ENCODE peak calls at places on chromosomes 7 and 10, in six cellular contexts. B is brain microvascular endothelial cell, T is cardiac fibroblast, I is psoas muscle, U is nephron progenitor cell, O is AG09319. C is an unnamed sample.

GRCh38 chr7:88040694-88041093 is 106.6 kb downstream of the ADAM22 start:
- DNase-seq in B (no peak), T (peak; percentile 9), I (no peak), U (no peak), O (no peak), C (no peak)

GRCh38 chr7:25820432-25821040 is 331.5 kb upstream of the NFE2L3 start:
- DNase-seq in B (no peak), T (peak; percentile 26), I (no peak), U (no peak), O (no peak), C (no peak)

GRCh38 chr7:96311967-96312366 is 9.9 kb downstream of the SLC25A13 start:
- DNase-seq in B (no peak), T (peak; percentile 56), I (peak; percentile 69), U (no peak), O (no peak), C (no peak)

GRCh38 chr7:154953006-154953684 is 49.8 kb downstream of the PAXIP1 start:
- DNase-seq in B (peak; percentile 12), T (peak; percentile 64), I (peak; percentile 72), U (peak; percentile 70), O (peak; percentile 5), C (no peak)

GRCh38 chr7:76300210-76300731 is 2.2 kb upstream of the HSPB1 start:
- DNase-seq in B (peak; percentile 57), T (peak; percentile 93), I (no peak), U (no peak), O (no peak), C (no peak)

GRCh38 chr7:77498659-77499379 is 38.3 kb upstream of the PTPN12 start:
- DNase-seq in B (no peak), T (no peak), I (no peak), U (no peak), O (no peak), C (no peak)

GRCh38 chr10:91528768-91529167 is 104.1 kb downstream of the PPP1R3C start:
- DNase-seq in B (no peak), T (no peak), I (no peak), U (no peak), O (no peak), C (no peak)

GRCh38 chr7:40432046-40432445 is 297.2 kb downstream of the SUGCT start:
- DNase-seq in B (no peak), T (no peak), I (no peak), U (no peak), O (no peak), C (no peak)

GRCh38 chr7:27159278-27160146 is 3.0 kb upstream of the HOXA7 start:
- DNase-seq in B (no peak), T (no peak), I (peak; percentile 26), U (peak; percentile 29), O (no peak), C (peak; percentile 64)

GRCh38 chr7:12715372-12716133 is 28.1 kb downstream of the ARL4A start:
- DNase-seq in B (peak; percentile 96), T (peak; percentile 99), I (peak; percentile 69), U (peak; percentile 23), O (peak; percentile 83), C (no peak)

GRCh38 chr10:9096288-9096687 is 1041.8 kb downstream of the GATA3 start:
- DNase-seq in B (no peak), T (no peak), I (no peak), U (no peak), O (no peak), C (no peak)

GRCh38 chr10:123967626-123968243 is 76.1 kb upstream of the CPXM2 start:
- DNase-seq in B (peak; percentile 45), T (peak; percentile 53), I (peak; percentile 83), U (peak; percentile 90), O (peak; percentile 40), C (no peak)

GRCh38 chr7:1241510-1242128 is 8.9 kb downstream of the UNCX start:
- DNase-seq in B (no peak), T (no peak), I (peak; percentile 23), U (peak; percentile 37), O (no peak), C (peak; percentile 74)

GRCh38 chr7:128829391-128830166 is 627 bp upstream of the FLNC start:
- DNase-seq in B (peak; percentile 71), T (peak; percentile 39), I (peak; percentile 86), U (peak; percentile 21), O (no peak), C (no peak)
- TF ChIP-seq CTCF in B (no peak), T (no peak), I (no peak), U (no peak), O (no peak), C (no peak)

GRCh38 chr7:151244156-151244870 is 4.2 kb downstream of the SMARCD3 start:
- DNase-seq in B (peak; percentile 52), T (peak; percentile 68), I (peak; percentile 64), U (peak; percentile 68), O (no peak), C (no peak)

GRCh38 chr7:151246161-151247015 is 2.1 kb downstream of the SMARCD3 start:
- DNase-seq in B (no peak), T (no peak), I (no peak), U (peak; percentile 16), O (no peak), C (no peak)

GRCh38 chr7:151247016-151247580 is 1.4 kb downstream of the SMARCD3 start:
- DNase-seq in B (no peak), T (no peak), I (peak; percentile 96), U (no peak), O (no peak), C (no peak)

GRCh38 chr7:151244871-151245346 is 3.6 kb downstream of the SMARCD3 start:
- DNase-seq in B (no peak), T (no peak), I (peak; percentile 45), U (peak; percentile 19), O (no peak), C (no peak)

DNA sequence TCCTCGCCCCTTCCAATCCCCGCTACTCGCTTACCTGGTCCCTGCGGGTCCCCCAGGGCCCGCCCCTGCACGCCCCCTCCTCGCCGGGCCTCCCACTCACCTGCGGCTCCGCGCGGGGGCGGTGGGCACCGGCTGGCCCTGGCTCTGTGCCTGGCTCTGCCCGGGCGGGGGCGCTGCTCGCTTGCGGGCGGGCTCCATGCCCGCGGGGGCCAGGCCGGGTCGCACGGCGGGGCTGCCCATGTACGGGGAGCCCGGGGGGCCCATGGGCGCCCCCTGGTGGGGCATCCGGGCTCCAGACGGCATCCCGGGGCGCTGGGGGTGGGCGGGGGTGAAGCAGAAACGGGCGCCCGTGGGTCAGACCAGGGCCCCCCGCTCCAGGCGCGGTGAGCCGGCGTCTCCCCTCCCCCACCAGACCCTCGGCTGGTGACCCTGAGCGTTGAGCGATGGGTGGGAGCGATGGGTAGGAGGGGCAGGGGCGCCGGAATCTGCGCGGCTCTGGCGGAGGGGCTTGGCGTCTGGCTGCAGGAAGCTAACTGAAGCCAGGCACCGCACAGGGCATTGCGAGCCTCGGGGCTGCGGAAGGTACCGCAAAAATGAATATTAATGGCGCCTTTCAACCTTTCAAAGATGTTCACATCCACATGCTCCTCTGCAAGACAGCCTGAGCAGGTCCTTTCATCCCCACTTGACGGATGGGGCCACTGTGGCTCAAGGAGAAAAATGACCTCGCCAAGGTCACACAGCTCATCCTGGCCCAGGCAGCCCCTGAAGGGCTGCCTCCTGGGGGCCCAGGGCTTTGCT is 2.9 kb downstream of the SMARCD3 start:
- DNase-seq in B (no peak), T (no peak), I (peak; percentile 76), U (peak; percentile 76), O (no peak), C (no peak)
- TF ChIP-seq CTCF in B (peak; percentile 53), T (no peak), I (peak; percentile 56), U (peak; percentile 55), O (peak; percentile 36), C (peak; percentile 84)

GRCh38 chr10:120948889-120949382 is 97.8 kb downstream of the WDR11 start:
- DNase-seq in B (peak; percentile 52), T (peak; percentile 68), I (peak; percentile 73), U (peak; percentile 87), O (peak; percentile 12), C (no peak)
- TF ChIP-seq CTCF in B (peak; percentile 68), T (peak; percentile 44), I (peak; percentile 70), U (peak; percentile 91), O (peak; percentile 57), C (peak; percentile 97)

GRCh38 chr7:115561341-115562110 is 469.0 kb downstream of the TFEC start:
- DNase-seq in B (peak; percentile 97), T (peak; percentile 58), I (no peak), U (no peak), O (no peak), C (no peak)
- TF ChIP-seq CTCF in B (peak; percentile 53), T (no peak), I (no peak), U (no peak), O (no peak), C (no peak)

C was measured in chondrocyte.